ENCODE peak calls at places on chromosomes 4 and X, in ten cellular contexts. M is GM10248; E is mucosa of descending colon; O is foreskin fibroblast; D is pancreas; Z is neural progenitor cell; W is CD8-positive, alpha-beta T cell; Y is hepatocyte; J is nephron progenitor cell; K is epithelial cell of esophagus. L is an unnamed sample.

GRCh38 chr4:21885241-21885640 is 63.3 kb downstream of the KCNIP4 start:
- DNase-seq in W (no peak), J (no peak), Z (no peak), K (no peak), Y (no peak), O (peak), E (no peak), D (no peak), M (no peak), L (no peak)

GRCh38 chr4:3532714-3533336 is 603 bp upstream of the LRPAP1 start:
- DNase-seq in Y (peak), M (no peak), W (no peak), Z (peak), D (peak), J (no peak), O (no peak), E (no peak), K (no peak), L (no peak)

GRCh38 chrX:154719132-154719675 is 31.7 kb downstream of the GAB3 start:
- DNase-seq in J (no peak), O (peak), W (no peak), K (peak), E (no peak), Z (no peak), M (no peak), Y (no peak), D (no peak), L (no peak)

GRCh38 chrX:112832481-112833095 is 8.0 kb downstream of the AMOT start:
- DNase-seq in M (no peak), Y (peak), W (no peak), O (no peak), K (peak), E (peak), Z (no peak), D (peak), J (no peak), L (peak)

GRCh38 chrX:19388741-19389140 is 45.0 kb downstream of the PDHA1 start:
- DNase-seq in J (no peak), W (peak), Z (no peak), O (no peak), M (no peak), K (peak), Y (no peak), E (no peak), D (no peak), L (no peak)

GRCh38 chr4:24565054-24565453 is 19.3 kb downstream of the DHX15 start:
- DNase-seq in E (no peak), M (no peak), Z (no peak), D (no peak), K (no peak), J (no peak), O (no peak), Y (no peak), W (no peak), L (no peak)

GRCh38 chr4:7387925-7388324 is 46.8 kb downstream of the PSAPL1 start:
- DNase-seq in E (no peak), M (no peak), K (no peak), Z (no peak), W (no peak), D (peak), Y (no peak), O (no peak), J (no peak), L (peak)

GRCh38 chr4:182808673-182809416 is 108.3 kb downstream of the DCTD start:
- DNase-seq in D (no peak), Z (no peak), J (no peak), O (no peak), Y (no peak), W (peak), K (peak), M (peak), E (no peak), L (no peak)

DNA sequence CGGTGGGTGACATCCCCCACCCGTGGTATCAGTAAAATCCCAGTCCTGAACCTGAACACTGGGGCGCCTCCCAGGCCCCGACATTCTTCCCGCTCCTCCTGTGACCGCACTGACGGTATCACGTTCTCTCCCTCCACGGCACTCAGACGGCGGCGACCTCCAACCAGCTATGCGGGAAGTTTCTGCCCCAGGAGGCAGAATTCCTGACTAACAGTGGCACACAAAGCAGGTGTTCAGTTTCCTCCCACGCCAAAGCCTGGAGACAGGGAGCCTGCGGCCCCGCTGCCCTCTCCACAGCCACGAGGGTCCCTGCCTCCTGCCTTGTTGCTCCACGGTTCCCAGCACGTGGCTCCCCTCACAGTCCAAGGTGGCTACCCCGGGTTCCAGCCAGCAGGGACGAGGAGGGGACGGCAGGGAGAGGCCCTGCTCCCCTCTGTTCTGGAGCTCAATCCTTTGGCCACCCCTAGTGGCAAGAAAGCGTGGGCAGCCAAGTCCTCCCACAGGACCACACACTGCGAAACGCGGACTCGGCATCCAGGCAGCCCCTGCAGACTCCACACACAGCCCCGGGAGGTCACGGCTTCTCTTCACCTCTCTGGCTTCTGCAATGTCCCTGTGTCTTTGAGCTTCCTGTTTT is 15.2 kb downstream of the CTBP1 start:
- DNase-seq in K (no peak), D (no peak), M (no peak), Y (peak), Z (no peak), E (peak), W (no peak), J (peak), O (peak), L (peak)
- TF ChIP-seq CTCF in K (peak), D (no peak), M (peak), Y (peak), Z (no peak), E (no peak), W (no peak), J (no peak), O (peak), L (peak)

GRCh38 chr4:67327245-67327860 is 217.9 kb downstream of the CENPC start:
- DNase-seq in Y (peak), O (peak), W (peak), K (peak), M (peak), E (no peak), Z (peak), J (peak), D (peak), L (no peak)

GRCh38 chr4:67333663-67334062 is 211.6 kb downstream of the CENPC start:
- DNase-seq in E (no peak), Z (no peak), O (no peak), D (no peak), K (no peak), Y (no peak), M (no peak), J (no peak), W (no peak), L (no peak)

GRCh38 chr4:67332627-67333026 is 212.7 kb downstream of the CENPC start:
- DNase-seq in D (no peak), J (peak), M (no peak), Y (peak), W (no peak), Z (peak), E (no peak), K (peak), O (no peak), L (no peak)
- TF ChIP-seq CTCF in D (peak), J (peak), M (no peak), Y (no peak), W (no peak), Z (peak), E (no peak), K (peak), O (peak), L (peak)

DNA sequence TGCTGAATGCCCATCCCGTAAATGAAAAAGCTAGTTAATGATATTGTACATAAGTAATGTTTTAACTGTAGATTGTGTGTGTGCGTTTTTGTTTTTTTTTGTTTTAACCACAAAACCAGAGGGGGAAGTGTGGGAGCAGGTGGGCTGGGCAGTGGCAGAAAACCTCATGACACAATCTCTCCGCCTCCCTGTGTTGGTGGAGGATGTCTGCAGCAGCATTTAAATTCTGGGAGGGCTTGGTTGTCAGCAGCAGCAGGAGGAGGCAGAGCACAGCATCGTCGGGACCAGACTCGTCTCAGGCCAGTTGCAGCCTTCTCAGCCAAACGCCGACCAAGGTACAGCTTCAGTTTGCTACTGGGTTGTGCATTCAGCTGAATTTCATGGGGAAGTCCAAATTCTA is at the start of gene SPP1:
- DNase-seq in M (peak), D (peak), Y (peak), O (peak), Z (peak), W (no peak), K (no peak), E (no peak), J (peak), L (no peak)
- TF ChIP-seq CTCF in M (no peak), D (no peak), Y (no peak), O (no peak), Z (no peak), W (no peak), K (no peak), E (no peak), J (no peak), L (no peak)

GRCh38 chr4:85381968-85382367 is 93.0 kb upstream of the ARHGAP24 start:
- DNase-seq in D (no peak), W (no peak), M (no peak), E (no peak), K (peak), Y (no peak), O (peak), J (no peak), Z (no peak), L (no peak)
- TF ChIP-seq CTCF in D (no peak), W (no peak), M (no peak), E (no peak), K (no peak), Y (no peak), O (no peak), J (no peak), Z (no peak), L (no peak)

DNA sequence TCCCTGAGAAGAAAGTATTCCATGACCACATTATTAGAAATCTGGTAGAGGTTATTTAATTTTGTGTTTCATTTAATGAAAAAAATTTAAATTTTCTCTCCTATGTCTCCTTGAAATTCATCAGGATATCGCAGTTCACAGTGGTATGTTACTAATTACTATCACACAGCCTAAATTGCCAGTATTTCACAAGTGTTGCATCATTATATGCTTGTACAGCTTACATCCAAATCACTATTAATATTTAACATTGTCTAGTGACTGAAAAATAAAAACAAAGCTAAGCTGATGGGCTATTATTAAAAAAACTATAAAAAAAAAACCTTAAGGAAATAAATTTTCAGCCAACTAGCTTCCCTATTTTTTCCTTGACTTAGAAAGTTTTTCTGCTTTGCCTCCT is 227.6 kb downstream of the NAF1 start:
- DNase-seq in Z (no peak), O (no peak), J (no peak), D (no peak), M (no peak), Y (no peak), W (no peak), E (no peak), K (no peak), L (no peak)
- TF ChIP-seq CTCF in Z (no peak), O (no peak), J (no peak), D (no peak), M (no peak), Y (no peak), W (no peak), E (no peak), K (no peak), L (no peak)

GRCh38 chr4:163932504-163932903 is 438.0 kb downstream of the TMA16 start:
- DNase-seq in K (no peak), Z (no peak), W (no peak), Y (no peak), D (no peak), O (no peak), M (no peak), J (no peak), E (no peak), L (no peak)

DNA sequence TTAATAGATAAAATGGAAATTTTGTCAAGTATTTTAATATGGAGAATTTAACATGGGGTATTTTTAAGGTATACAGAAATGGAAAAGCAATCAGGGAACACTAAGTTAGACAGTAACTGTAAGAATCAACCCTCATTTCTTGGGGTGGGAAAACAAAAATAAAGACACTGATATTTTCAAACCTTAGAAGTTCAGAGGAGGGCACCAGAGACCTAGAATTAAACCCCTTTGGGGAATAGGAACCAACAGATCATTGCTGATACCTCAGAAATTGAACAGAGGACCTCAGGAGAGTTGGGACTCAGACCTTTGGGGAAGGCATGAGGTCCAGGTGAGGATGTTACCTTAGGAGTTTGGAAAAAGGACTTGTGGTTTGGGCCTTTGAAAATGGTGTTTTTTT is 435.6 kb downstream of the TMA16 start:
- DNase-seq in M (no peak), E (no peak), Y (no peak), K (no peak), O (no peak), D (no peak), W (no peak), Z (peak), J (no peak), L (no peak)
- TF ChIP-seq CTCF in M (no peak), E (no peak), Y (no peak), K (no peak), O (no peak), D (no peak), W (no peak), Z (peak), J (no peak), L (no peak)

DNA sequence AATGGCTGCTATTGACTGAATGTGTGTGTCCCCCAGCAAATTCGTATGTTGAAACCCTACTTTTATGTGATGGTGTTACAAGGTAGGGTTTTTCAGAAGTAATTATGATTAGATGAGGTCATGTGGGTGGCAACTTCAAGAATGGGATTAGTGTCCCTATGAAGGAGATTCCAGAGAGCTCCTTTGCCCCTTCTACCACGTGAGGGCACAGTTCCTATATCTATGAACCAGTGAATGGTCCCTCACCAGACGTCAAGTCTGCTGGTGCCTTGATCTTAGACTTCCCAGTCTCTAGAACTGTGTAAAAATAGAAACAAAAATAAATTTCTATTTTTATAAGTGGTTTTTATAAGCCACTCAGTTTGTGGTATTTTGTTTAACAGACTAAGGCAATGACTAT is 1137.6 kb upstream of the IGFBP7 start:
- DNase-seq in E (no peak), Y (peak), J (no peak), K (no peak), O (no peak), M (no peak), D (no peak), Z (peak), W (no peak), L (no peak)
- TF ChIP-seq CTCF in E (no peak), Y (peak), J (no peak), K (no peak), O (no peak), M (no peak), D (no peak), Z (peak), W (no peak), L (no peak)

GRCh38 chr4:30269850-30270249 is 450.3 kb upstream of the PCDH7 start:
- DNase-seq in E (no peak), Z (no peak), D (no peak), Y (peak), J (no peak), O (no peak), W (no peak), M (no peak), K (peak), L (no peak)
- TF ChIP-seq CTCF in E (no peak), Z (peak), D (no peak), Y (peak), J (peak), O (no peak), W (no peak), M (no peak), K (peak), L (no peak)

GRCh38 chr4:25921922-25922321 is 7.9 kb downstream of the SMIM20 start:
- DNase-seq in K (no peak), J (no peak), W (no peak), Z (no peak), Y (no peak), E (no peak), O (no peak), D (no peak), M (no peak), L (no peak)
- TF ChIP-seq CTCF in K (no peak), J (no peak), W (no peak), Z (no peak), Y (no peak), E (no peak), O (no peak), D (no peak), M (no peak), L (no peak)

GRCh38 chr4:30714408-30715031 is 5.6 kb upstream of the PCDH7 start:
- DNase-seq in W (no peak), E (no peak), J (peak), M (no peak), Y (peak), O (peak), D (peak), K (peak), Z (peak), L (no peak)
- TF ChIP-seq CTCF in W (no peak), E (peak), J (peak), M (peak), Y (peak), O (peak), D (peak), K (peak), Z (peak), L (peak)